ENCODE peak calls at places on chromosomes 16 and 17, in six cellular contexts. X, S, F, Y, Q and O are unnamed samples.

GRCh38 chr17:62919388-62919787 is 46.6 kb upstream of the TANC2 start:
- DNase-seq in F (no peak), S (peak; percentile 57), X (peak; percentile 23), Y (no peak), Q (peak; percentile 76), O (peak; percentile 20)

GRCh38 chr16:55842369-55843104 is 9.6 kb upstream of the CES1 start:
- DNase-seq in S (peak; percentile 60), Q (peak; percentile 48), Y (peak; percentile 56), X (peak; percentile 64), F (no peak), O (peak; percentile 76)

GRCh38 chr16:526181-527014 is 1.1 kb upstream of the CAPN15 start:
- DNase-seq in F (no peak), X (no peak), Y (no peak), S (no peak), Q (no peak), O (peak; percentile 52)

GRCh38 chr16:17354121-17354750 is 116.5 kb downstream of the XYLT1 start:
- DNase-seq in Q (no peak), X (no peak), Y (no peak), F (no peak), S (no peak), O (peak; percentile 79)

GRCh38 chr16:79185681-79186080 is 414.9 kb downstream of the MAF start:
- DNase-seq in Q (no peak), X (no peak), S (no peak), Y (no peak), F (no peak), O (no peak)

GRCh38 chr17:30312218-30312617 is 20.5 kb upstream of the BLMH start:
- DNase-seq in S (no peak), Q (no peak), Y (no peak), X (no peak), F (no peak), O (no peak)

GRCh38 chr17:65953316-65954147 is 238.4 kb downstream of the CEP112 start:
- DNase-seq in S (no peak), Y (peak; percentile 47), X (no peak), Q (no peak), F (no peak), O (no peak)

GRCh38 chr17:45294506-45294905 is 22.3 kb downstream of the MAP3K14 start:
- DNase-seq in F (no peak), Q (peak; percentile 68), S (no peak), X (no peak), Y (no peak), O (no peak)

GRCh38 chr16:4134434-4134833 is 18.2 kb upstream of the ADCY9 start:
- DNase-seq in S (no peak), Q (no peak), X (no peak), Y (no peak), F (no peak), O (no peak)

GRCh38 chr17:80848449-80849102 is 143.1 kb upstream of the CHMP6 start:
- DNase-seq in X (no peak), S (no peak), Q (no peak), Y (no peak), F (no peak), O (no peak)

GRCh38 chr16:59259074-59259963 is 525.2 kb upstream of the GOT2 start:
- DNase-seq in X (no peak), S (no peak), Y (no peak), Q (no peak), F (no peak), O (peak; percentile 68)

GRCh38 chr17:81518785-81519283 is 6.2 kb upstream of the ACTG1 start:
- DNase-seq in F (no peak), Y (no peak), X (peak; percentile 58), Q (no peak), S (peak; percentile 63), O (no peak)

GRCh38 chr17:39863918-39864746 is at the start of gene IKZF3:
- DNase-seq in X (peak; percentile 62), Y (peak; percentile 46), F (no peak), S (peak; percentile 55), Q (peak; percentile 35), O (peak; percentile 86)

GRCh38 chr17:64398330-64398729 is 7.7 kb upstream of the PECAM1 start:
- DNase-seq in X (no peak), S (no peak), Y (no peak), Q (no peak), F (no peak), O (no peak)

DNA sequence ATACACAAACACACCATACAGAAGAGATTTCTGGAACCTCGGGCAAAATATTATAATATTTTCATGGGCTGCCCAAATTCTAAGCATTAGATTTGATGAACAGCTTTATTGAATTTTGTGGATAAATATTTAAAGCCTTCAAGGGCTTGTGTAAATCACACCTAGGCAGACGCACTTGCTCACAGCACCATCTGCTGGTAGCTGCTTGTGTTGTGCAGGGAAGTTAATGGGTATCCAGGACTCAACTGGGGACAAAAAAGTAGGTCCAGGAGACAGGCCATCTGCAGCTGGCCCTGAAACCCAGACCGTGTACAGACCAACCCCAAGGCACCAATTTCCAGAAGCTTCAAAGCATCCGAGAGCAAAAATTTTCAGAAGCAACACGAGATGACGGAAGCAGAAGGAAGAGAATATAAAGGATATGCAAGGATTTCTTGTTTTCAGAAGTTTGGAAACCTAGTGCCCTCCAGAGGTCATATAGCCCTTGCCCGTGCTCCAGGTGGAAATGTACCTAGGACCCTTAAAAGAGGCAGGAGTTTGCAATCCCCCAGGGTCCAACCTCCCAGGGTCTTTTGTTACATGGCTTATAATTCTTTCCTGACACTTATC is 140.0 kb downstream of the CHD9NB start:
- DNase-seq in Y (peak; percentile 78), F (peak; percentile 11), X (peak; percentile 72), Q (peak; percentile 48), S (peak; percentile 55), O (peak; percentile 70)
- TF ChIP-seq MAX in Y (no peak), F (no peak), X (no peak), Q (no peak), S (no peak), O (no peak)

DNA sequence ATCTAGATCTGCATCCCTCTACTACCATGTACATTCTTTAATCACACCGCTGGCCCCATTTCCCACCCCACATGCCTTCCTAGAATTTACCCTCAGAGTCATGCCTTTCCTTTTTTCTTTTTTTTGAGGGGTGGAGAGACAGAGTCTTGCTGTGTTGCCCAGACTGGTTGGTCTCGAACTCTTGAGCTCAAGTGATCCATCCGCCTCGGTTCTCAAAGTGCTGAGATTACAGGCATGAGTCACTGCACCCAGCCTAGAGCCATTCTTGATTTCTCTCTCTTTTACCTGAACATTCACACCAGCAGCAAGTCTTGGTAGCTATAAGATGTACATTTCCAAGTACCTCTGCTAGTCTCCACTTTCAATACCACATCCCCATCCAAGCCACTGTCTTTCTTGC is 2.1 kb downstream of the PAGR1 start:
- DNase-seq in Y (no peak), X (no peak), S (no peak), F (no peak), Q (no peak), O (no peak)
- H3K4me3 ChIP-seq in Y (no peak overlapping the region), X (no peak overlapping the region), S (no peak overlapping the region), F (peak overlapping the region; percentile 99), Q (no peak overlapping the region), O (peak overlapping the region; percentile 80)

GRCh38 chr16:27761816-27762215 is 211.9 kb downstream of the KATNIP start:
- DNase-seq in F (no peak), Y (no peak), Q (no peak), X (no peak), S (no peak), O (peak; percentile 56)

GRCh38 chr16:27760845-27761176 is 210.9 kb downstream of the KATNIP start:
- DNase-seq in Y (no peak), S (no peak), X (no peak), F (no peak), Q (no peak), O (no peak)

GRCh38 chr16:27758544-27758943 is 208.6 kb downstream of the KATNIP start:
- DNase-seq in Y (no peak), S (no peak), Q (no peak), F (no peak), X (no peak), O (no peak)

GRCh38 chr16:27759947-27760844 is 210.3 kb downstream of the KATNIP start:
- DNase-seq in Q (no peak), X (no peak), Y (no peak), S (peak; percentile 27), F (no peak), O (peak; percentile 74)

GRCh38 chr16:27759301-27759871 is 209.4 kb downstream of the KATNIP start:
- DNase-seq in S (no peak), Q (peak; percentile 58), F (no peak), Y (no peak), X (no peak), O (no peak)
- TF ChIP-seq MYC in S (no peak), Q (no peak), F (no peak), Y (no peak), X (no peak), O (no peak)

DNA sequence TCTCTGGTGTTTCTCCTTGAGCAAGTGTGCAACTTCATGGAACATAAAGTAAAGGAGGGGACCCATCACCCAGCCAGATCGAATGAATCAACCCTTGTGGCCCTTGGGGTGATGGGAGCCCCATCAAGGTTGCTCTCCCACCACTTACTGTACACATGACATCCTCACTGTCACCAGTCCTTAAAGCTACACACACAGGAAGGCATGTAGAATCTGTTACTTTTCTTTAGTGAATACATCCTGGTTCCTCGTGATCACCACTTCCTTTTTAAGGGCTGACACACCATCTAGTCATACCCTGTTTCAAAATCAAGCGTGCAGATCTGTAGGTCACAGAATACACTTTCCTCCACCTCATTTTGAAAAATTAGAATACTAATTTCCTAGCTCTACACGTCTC is 22.6 kb upstream of the MPHOSPH6 start:
- DNase-seq in Q (peak; percentile 86), Y (no peak), X (no peak), F (no peak), S (no peak), O (peak; percentile 92)
- TF ChIP-seq MAX in Q (peak; percentile 41), Y (no peak), X (no peak), F (no peak), S (no peak), O (peak; percentile 84)

GRCh38 chr16:89376812-89377445 is 113.4 kb downstream of the ANKRD11 start:
- DNase-seq in S (no peak), Q (no peak), F (no peak), X (no peak), Y (peak; percentile 50), O (no peak)

GRCh38 chr16:89375686-89376085 is 114.7 kb downstream of the ANKRD11 start:
- DNase-seq in Y (no peak), F (no peak), S (no peak), X (no peak), Q (no peak), O (no peak)

GRCh38 chr16:89374393-89374948 is 115.9 kb downstream of the ANKRD11 start:
- DNase-seq in Q (no peak), S (no peak), F (no peak), X (peak; percentile 31), Y (no peak), O (no peak)

GRCh38 chr16:89373355-89374110 is 116.8 kb downstream of the ANKRD11 start:
- DNase-seq in X (no peak), Y (no peak), S (no peak), Q (peak; percentile 43), F (no peak), O (no peak)

GRCh38 chr16:89375021-89375420 is 115.3 kb downstream of the ANKRD11 start:
- DNase-seq in F (no peak), Q (no peak), X (no peak), S (no peak), Y (no peak), O (no peak)
- H3K4me3 ChIP-seq in F (no peak overlapping the region), Q (no peak overlapping the region), X (no peak overlapping the region), S (no peak overlapping the region), Y (no peak overlapping the region), O (no peak overlapping the region)